ENCODE peak calls at places on chromosomes 12 and 14, in five cellular contexts. U is K562, A is HepG2, N is H1, O is GM12878. T is an unnamed sample.

GRCh38 chr12:108332791-108333382 is 6.2 kb downstream of the CMKLR1 start:
- DNase-seq in U (peak; percentile 39), A (no peak), N (no peak), O (no peak), T (no peak)

GRCh38 chr14:74954232-74954946 is 1.0 kb downstream of the PGF start:
- DNase-seq in U (no peak), A (peak; percentile 63), N (no peak), O (no peak), T (no peak)

GRCh38 chr14:99543369-99543768 is 60.6 kb downstream of the CCDC85C start:
- DNase-seq in U (no peak), A (no peak), N (no peak), O (no peak), T (no peak)

GRCh38 chr12:19243577-19243976 is 114.0 kb downstream of the PLEKHA5 start:
- DNase-seq in U (no peak), A (no peak), N (no peak), O (no peak), T (no peak)

GRCh38 chr12:21697829-21698630 is 40.4 kb upstream of the LDHB start:
- DNase-seq in U (no peak), A (peak; percentile 7), N (no peak), O (no peak), T (peak; percentile 31)

GRCh38 chr14:72855913-72856312 is 38.0 kb downstream of the DPF3 start:
- DNase-seq in U (no peak), A (no peak), N (no peak), O (peak; percentile 33), T (no peak)

GRCh38 chr12:65487679-65488078 is 209.2 kb downstream of the MSRB3 start:
- DNase-seq in U (no peak), A (no peak), N (no peak), O (no peak), T (no peak)

GRCh38 chr12:45674583-45674982 is 54.9 kb upstream of the ARID2 start:
- DNase-seq in U (no peak), A (no peak), N (no peak), O (no peak), T (no peak)

GRCh38 chr12:26520154-26520553 is 312.8 kb downstream of the ITPR2 start:
- DNase-seq in U (no peak), A (no peak), N (no peak), O (no peak), T (no peak)

GRCh38 chr12:60035835-60036234 is 440.0 kb downstream of the SLC16A7 start:
- DNase-seq in U (no peak), A (no peak), N (no peak), O (no peak), T (no peak)

GRCh38 chr12:47194501-47194900 is 114.7 kb upstream of the AMIGO2 start:
- DNase-seq in U (peak; percentile 56), A (no peak), N (no peak), O (no peak), T (no peak)
- H3K36me3 ChIP-seq in U (no peaks in the 10 kb centered on the region), A (no peaks in the 10 kb centered on the region), N (no peaks in the 10 kb centered on the region), O (no peaks in the 10 kb centered on the region), T (no peaks in the 10 kb centered on the region)

DNA sequence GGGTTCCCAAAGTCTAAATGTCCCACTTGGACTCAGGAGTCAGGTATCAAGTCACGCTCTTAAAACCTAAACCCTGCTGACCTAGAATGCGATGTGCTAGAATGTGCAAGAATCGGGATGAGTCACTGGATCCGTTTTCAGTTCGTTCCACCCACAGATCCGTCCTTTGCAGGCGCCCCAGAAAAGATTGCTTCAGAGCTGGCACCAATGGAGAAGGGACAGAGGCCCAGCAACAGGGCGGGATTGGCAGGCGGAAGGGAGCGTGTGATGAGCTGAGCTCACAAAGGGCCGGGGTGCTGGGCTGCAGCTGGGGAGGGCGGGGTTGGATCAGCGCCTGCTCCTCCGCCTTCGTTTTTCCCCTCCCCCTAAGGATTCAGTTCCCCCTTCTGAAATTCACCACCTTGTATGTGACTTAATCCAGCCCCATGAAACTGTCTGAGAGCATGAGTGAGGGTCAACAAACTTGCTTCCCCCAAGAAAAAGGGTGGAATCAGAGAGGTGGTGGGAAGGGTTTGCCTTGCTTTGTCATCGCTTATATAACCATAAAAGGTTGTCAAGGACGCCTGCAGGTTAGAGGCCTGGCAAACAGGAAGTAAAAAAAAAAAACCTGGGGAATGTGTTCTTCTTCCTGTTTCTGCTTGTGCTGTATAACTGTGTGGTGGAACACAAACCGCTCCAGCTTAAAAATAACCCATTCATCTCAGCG is 2.8 kb upstream of the UBC start:
- DNase-seq in U (peak; percentile 87), A (peak; percentile 99), N (peak; percentile 97), O (peak; percentile 98), T (peak; percentile 99)
- TF ChIP-seq ATF3 in U (peak; percentile 100), A (peak; percentile 99), N (peak; percentile 74), O (no peak), T (no peak)

GRCh38 chr12:56110571-56110970 is 5.9 kb upstream of the RPL41 start:
- DNase-seq in U (no peak), A (no peak), N (no peak), O (no peak), T (no peak)

GRCh38 chr12:56116267-56117081 is at the start of gene RPL41:
- DNase-seq in U (peak; percentile 89), A (peak; percentile 89), N (no peak), O (peak; percentile 82), T (peak; percentile 91)

GRCh38 chr12:56115329-56115728 is 1.1 kb upstream of the RPL41 start:
- DNase-seq in U (no peak), A (no peak), N (no peak), O (no peak), T (no peak)

GRCh38 chr12:56117778-56118687 is at the start of gene ZC3H10:
- DNase-seq in U (peak; percentile 94), A (peak; percentile 98), N (peak; percentile 100), O (peak; percentile 99), T (peak; percentile 99)

DNA sequence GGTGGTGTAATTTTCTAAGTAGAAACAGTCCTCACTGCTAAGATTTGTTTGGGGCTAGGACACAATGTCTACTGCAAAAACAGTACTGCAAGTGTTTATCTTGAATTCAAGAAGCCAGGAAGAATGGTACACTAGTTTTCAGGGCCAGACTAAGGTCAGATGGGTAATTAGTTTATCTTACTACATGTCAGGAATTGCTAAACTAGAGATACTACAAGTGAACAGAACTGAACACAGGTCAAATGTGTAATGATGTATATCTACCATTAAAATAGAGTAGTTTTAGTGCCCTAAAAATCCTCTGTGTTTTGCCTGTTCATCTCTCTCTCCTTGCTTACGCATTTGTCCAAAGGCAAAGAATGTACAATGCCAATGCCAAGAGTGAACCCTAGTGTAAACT is 2.3 kb upstream of the RPL41 start:
- DNase-seq in U (no peak), A (no peak), N (no peak), O (no peak), T (no peak)
- H3K27ac ChIP-seq in U (no peak overlapping the region), A (peak overlapping the region; percentile 2), N (no peak overlapping the region), O (no peak overlapping the region), T (peak overlapping the region; percentile 13)

GRCh38 chr12:132009336-132009859 is 59.7 kb downstream of the EP400 start:
- DNase-seq in U (no peak), A (no peak), N (no peak), O (no peak), T (no peak)

GRCh38 chr12:132014915-132015280 is 65.2 kb downstream of the EP400 start:
- DNase-seq in U (no peak), A (no peak), N (no peak), O (no peak), T (no peak)

GRCh38 chr12:132018193-132018916 is 68.6 kb downstream of the EP400 start:
- DNase-seq in U (peak; percentile 21), A (no peak), N (no peak), O (no peak), T (no peak)

GRCh38 chr12:132015686-132016430 is 66.1 kb downstream of the EP400 start:
- DNase-seq in U (no peak), A (no peak), N (no peak), O (no peak), T (no peak)

DNA sequence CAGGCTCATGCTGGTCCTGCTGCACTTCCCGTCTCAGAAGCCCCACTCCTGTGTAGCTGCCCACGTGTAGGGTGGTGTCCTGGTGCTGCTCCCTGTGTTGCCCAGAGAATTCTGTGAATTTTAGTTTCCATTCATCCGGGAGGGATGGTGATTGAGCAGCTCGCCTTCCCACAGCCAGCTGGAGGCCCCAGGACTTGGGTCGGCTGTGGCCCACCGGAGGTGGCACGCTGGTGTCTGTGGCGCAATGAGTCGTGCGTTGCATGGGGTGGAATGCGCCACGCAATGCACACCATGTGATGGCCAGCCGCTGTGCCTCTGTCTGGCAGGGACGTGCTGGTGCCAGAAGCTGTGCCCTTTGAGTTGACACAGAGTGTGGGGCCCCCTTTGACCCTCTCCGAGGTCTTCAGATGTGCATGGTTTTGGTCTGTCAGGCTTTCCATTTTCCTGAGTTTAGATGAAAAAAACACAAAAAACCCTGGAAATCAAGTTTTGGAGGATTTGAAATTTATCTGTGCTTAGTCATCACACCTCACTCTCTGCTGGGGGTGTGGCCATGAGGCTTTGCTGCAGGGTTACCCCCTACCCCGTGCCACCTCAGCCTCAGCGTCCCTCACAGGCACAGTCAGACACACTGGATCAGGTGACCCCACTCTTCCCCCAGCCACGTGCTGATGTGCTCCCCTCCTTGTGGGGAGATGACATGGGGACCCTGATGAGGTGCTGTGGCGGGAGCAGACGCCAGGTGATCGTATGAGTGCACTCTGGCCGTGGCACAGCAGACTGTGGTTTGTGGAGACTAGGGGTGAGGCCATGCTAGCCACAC is 64.6 kb downstream of the EP400 start:
- DNase-seq in U (no peak), A (no peak), N (no peak), O (no peak), T (no peak)
- H3K36me3 ChIP-seq in U (peaks cover 92% of the 10 kb centered on the region), A (peaks cover 81% of the 10 kb centered on the region), N (peaks cover 70% of the 10 kb centered on the region), O (peaks cover 29% of the 10 kb centered on the region), T (peaks cover 36% of the 10 kb centered on the region)

GRCh38 chr12:16359512-16360491 is 12.4 kb downstream of the MGST1 start:
- DNase-seq in U (peak; percentile 31), A (peak; percentile 56), N (peak; percentile 41), O (no peak), T (peak; percentile 47)
- TF ChIP-seq ATF3 in U (no peak), A (no peak), N (no peak), O (no peak), T (no peak)

DNA sequence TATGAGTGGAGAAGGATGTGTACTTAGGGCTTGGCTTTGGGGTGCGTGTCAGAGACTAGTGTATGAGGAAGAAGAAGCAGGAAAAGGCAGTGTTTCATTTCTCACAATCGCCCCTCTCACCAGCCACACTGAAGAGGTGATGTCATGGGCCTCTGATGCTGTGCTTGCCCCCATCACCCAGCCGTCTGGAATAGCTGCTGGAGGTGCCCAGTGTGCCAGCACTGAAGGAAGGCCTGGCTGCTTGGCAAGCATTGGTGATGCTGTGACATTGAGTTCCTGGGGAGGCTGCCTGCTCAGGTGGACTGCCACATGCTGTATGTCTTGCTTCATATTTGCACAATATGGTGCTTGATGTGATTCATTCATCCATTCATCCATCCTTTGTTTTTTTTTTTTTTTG is 56.2 kb downstream of the CRADD start:
- DNase-seq in U (no peak), A (no peak), N (no peak), O (no peak), T (no peak)
- H3K27ac ChIP-seq in U (no peak overlapping the region), A (no peak overlapping the region), N (no peak overlapping the region), O (no peak overlapping the region), T (no peak overlapping the region)

GRCh38 chr12:57154076-57154475 is 6.7 kb upstream of the LRP1-AS start:
- DNase-seq in U (no peak), A (no peak), N (no peak), O (no peak), T (no peak)
- H3K36me3 ChIP-seq in U (no peaks in the 10 kb centered on the region), A (peaks cover 55% of the 10 kb centered on the region), N (peaks cover 54% of the 10 kb centered on the region), O (no peaks in the 10 kb centered on the region), T (peaks cover 2% of the 10 kb centered on the region)